ENCODE peak calls at places on chromosomes 6 and 20, in four cellular contexts. M is non-pigmented ciliary epithelial cell, Y is HEK293T, C is neural crest cell. A is an unnamed sample.

GRCh38 chr6:103534107-103534506 is 1325.6 kb downstream of the HACE1 start:
- DNase-seq in M (no peak), Y (no peak), C (no peak), A (no peak)

GRCh38 chr6:164106345-164106769 is 691.8 kb downstream of the QKI start:
- DNase-seq in C (peak), M (no peak), Y (peak), A (peak)

GRCh38 chr6:33193619-33194018 is 1.4 kb upstream of the COL11A2 start:
- DNase-seq in M (no peak), C (no peak), Y (no peak), A (no peak)

GRCh38 chr20:34427331-34427730 is 64.3 kb downstream of the ITCH start:
- DNase-seq in Y (no peak), C (no peak), M (no peak), A (no peak)

GRCh38 chr20:35511814-35512420 is 17.5 kb downstream of the C20orf173 start:
- DNase-seq in C (peak), Y (peak), M (no peak), A (peak)

GRCh38 chr6:149285626-149286025 is 31.9 kb upstream of the TAB2 start:
- DNase-seq in M (no peak), C (no peak), Y (no peak), A (no peak)

GRCh38 chr6:6918216-6918983 is 189.4 kb upstream of the RREB1 start:
- DNase-seq in M (peak), Y (no peak), C (no peak), A (no peak)

GRCh38 chr6:35425284-35425683 is 26.9 kb upstream of the FANCE start:
- DNase-seq in C (no peak), Y (no peak), M (peak), A (no peak)

GRCh38 chr20:43936371-43936770 is 21.7 kb downstream of the TOX2 start:
- DNase-seq in C (no peak), Y (no peak), M (no peak), A (no peak)

GRCh38 chr6:56022678-56023077 is 147.3 kb upstream of the BMP5 start:
- DNase-seq in C (no peak), Y (no peak), M (no peak), A (no peak)

GRCh38 chr20:10982692-10983091 is 308.9 kb upstream of the JAG1 start:
- DNase-seq in C (no peak), Y (no peak), M (peak), A (no peak)

GRCh38 chr20:35146299-35146921 is 726 bp downstream of the EDEM2 start:
- DNase-seq in Y (peak), C (peak), M (no peak), A (peak)

GRCh38 chr6:147390909-147391536 is 117.5 kb upstream of the SAMD5 start:
- DNase-seq in M (no peak), Y (peak), C (no peak), A (no peak)

GRCh38 chr6:70280462-70280861 is 22.4 kb downstream of the COL9A1 start:
- DNase-seq in Y (no peak), M (no peak), C (no peak), A (peak)

GRCh38 chr6:74075323-74075722 is 379.3 kb downstream of the CD109 start:
- DNase-seq in Y (no peak), M (no peak), C (no peak), A (no peak)

GRCh38 chr6:55033021-55033546 is 141.2 kb upstream of the HCRTR2 start:
- DNase-seq in C (no peak), Y (no peak), M (no peak), A (no peak)

GRCh38 chr20:36147707-36148106 is 6.8 kb upstream of the EPB41L1 start:
- DNase-seq in C (no peak), M (no peak), Y (no peak), A (no peak)

GRCh38 chr6:113634352-113635163 is 222.6 kb upstream of the MARCKS start:
- DNase-seq in Y (no peak), C (no peak), M (no peak), A (no peak)

GRCh38 chr6:111870054-111870750 is 3.0 kb downstream of the FYN start:
- DNase-seq in Y (no peak), M (no peak), C (no peak), A (peak)

GRCh38 chr20:43442310-43442880 is 15.3 kb upstream of the SRSF6 start:
- DNase-seq in M (no peak), Y (peak), C (no peak), A (no peak)

GRCh38 chr6:152236370-152237097 is 400.6 kb downstream of the SYNE1 start:
- DNase-seq in C (no peak), M (no peak), Y (no peak), A (no peak)

GRCh38 chr6:20879526-20879925 is 345.3 kb downstream of the CDKAL1 start:
- DNase-seq in M (no peak), C (no peak), Y (no peak), A (no peak)

GRCh38 chr20:38673731-38674177 is 50.5 kb upstream of the SLC32A1 start:
- DNase-seq in C (no peak), M (no peak), Y (peak), A (no peak)

GRCh38 chr6:125507987-125508655 is 206.4 kb upstream of the HDDC2 start:
- DNase-seq in Y (no peak), C (no peak), M (no peak), A (no peak)

GRCh38 chr6:112337209-112337638 is 9.9 kb upstream of the RFPL4B start:
- DNase-seq in C (peak), M (no peak), Y (peak), A (peak)

GRCh38 chr20:56859751-56860366 is 230.8 kb downstream of the TFAP2C start:
- DNase-seq in C (no peak), M (no peak), Y (no peak), A (no peak)

GRCh38 chr20:47603260-47603659 is 101.6 kb downstream of the NCOA3 start:
- DNase-seq in Y (no peak), C (no peak), M (no peak), A (no peak)

GRCh38 chr6:3455490-3456394 is 1.1 kb downstream of the SLC22A23 start:
- DNase-seq in M (no peak), Y (peak), C (peak), A (no peak)

GRCh38 chr6:101489456-101489855 is 95.9 kb downstream of the GRIK2 start:
- DNase-seq in M (no peak), Y (no peak), C (no peak), A (no peak)

GRCh38 chr6:134394905-134395304 is 77.0 kb upstream of the SGK1 start:
- DNase-seq in Y (no peak), C (no peak), M (no peak), A (no peak)

GRCh38 chr6:87572031-87572430 is 17.8 kb downstream of the RARS2 start:
- DNase-seq in C (no peak), M (no peak), Y (no peak), A (no peak)

GRCh38 chr6:150770631-150771030 is 94.9 kb upstream of the MTHFD1L start:
- DNase-seq in Y (no peak), M (no peak), C (no peak), A (no peak)

GRCh38 chr6:159969204-159969912 is 476 bp downstream of the IGF2R start:
- DNase-seq in C (peak), Y (peak), M (no peak), A (no peak)

GRCh38 chr6:39923394-39923793 is 10.9 kb downstream of the MOCS1 start:
- DNase-seq in M (no peak), C (no peak), Y (no peak), A (no peak)

GRCh38 chr6:112203577-112204349 is 50.6 kb downstream of the LAMA4 start:
- DNase-seq in C (no peak), M (no peak), Y (no peak), A (no peak)

GRCh38 chr6:11288065-11288464 is 55.6 kb upstream of the NEDD9 start:
- DNase-seq in C (no peak), M (no peak), Y (no peak), A (no peak)

A was measured in HuH-7.